ENCODE peak calls at places on chromosomes 3 and 15, in nine cellular contexts. One of them, this sample, is unnamed.

GRCh38 chr15:42796955-42797779 is 60.2 kb upstream of the CDAN1 start:
- DNase-seq in BJ: no peak
- DNase-seq in brain microvascular endothelial cell: peak; percentile 4
- DNase-seq in PC-3: peak; percentile 48
- DNase-seq in lower lobe of right lung: no peak
- DNase-seq in adrenal gland: no peak
- DNase-seq in endothelial cell of umbilical vein: peak; percentile 18
- DNase-seq in uterus: no peak
- DNase-seq in cardiac fibroblast: peak; percentile 48
- DNase-seq in this sample: no peak

GRCh38 chr3:123672429-123673146 is 87.7 kb upstream of the HACD2 start:
- DNase-seq in BJ: no peak
- DNase-seq in brain microvascular endothelial cell: no peak
- DNase-seq in PC-3: no peak
- DNase-seq in lower lobe of right lung: no peak
- DNase-seq in adrenal gland: no peak
- DNase-seq in endothelial cell of umbilical vein: no peak
- DNase-seq in uterus: no peak
- DNase-seq in cardiac fibroblast: no peak
- DNase-seq in this sample: no peak

GRCh38 chr3:23785097-23785645 is 20.6 kb upstream of the UBE2E1 start:
- DNase-seq in BJ: no peak
- DNase-seq in brain microvascular endothelial cell: no peak
- DNase-seq in PC-3: no peak
- DNase-seq in lower lobe of right lung: no peak
- DNase-seq in adrenal gland: no peak
- DNase-seq in endothelial cell of umbilical vein: no peak
- DNase-seq in uterus: no peak
- DNase-seq in cardiac fibroblast: no peak
- DNase-seq in this sample: no peak

GRCh38 chr15:78234515-78235040 is at the start of gene ACSBG1:
- DNase-seq in BJ: no peak
- DNase-seq in brain microvascular endothelial cell: no peak
- DNase-seq in PC-3: no peak
- DNase-seq in lower lobe of right lung: no peak
- DNase-seq in adrenal gland: no peak
- DNase-seq in endothelial cell of umbilical vein: no peak
- DNase-seq in uterus: no peak
- DNase-seq in cardiac fibroblast: no peak
- DNase-seq in this sample: no peak

GRCh38 chr15:22956257-22956979 is 23.8 kb downstream of the CYFIP1 start:
- DNase-seq in BJ: no peak
- DNase-seq in brain microvascular endothelial cell: peak; percentile 37
- DNase-seq in PC-3: no peak
- DNase-seq in lower lobe of right lung: no peak
- DNase-seq in adrenal gland: no peak
- DNase-seq in endothelial cell of umbilical vein: peak; percentile 84
- DNase-seq in uterus: no peak
- DNase-seq in cardiac fibroblast: peak; percentile 64
- DNase-seq in this sample: no peak

GRCh38 chr3:191330309-191330712 is at the start of gene UTS2B:
- DNase-seq in BJ: no peak
- DNase-seq in brain microvascular endothelial cell: peak; percentile 73
- DNase-seq in PC-3: peak; percentile 69
- DNase-seq in lower lobe of right lung: no peak
- DNase-seq in adrenal gland: no peak
- DNase-seq in endothelial cell of umbilical vein: peak; percentile 79
- DNase-seq in uterus: no peak
- DNase-seq in cardiac fibroblast: peak; percentile 70
- DNase-seq in this sample: no peak

GRCh38 chr15:68632101-68632500 is 53.3 kb downstream of the CORO2B start:
- DNase-seq in BJ: no peak
- DNase-seq in brain microvascular endothelial cell: no peak
- DNase-seq in PC-3: no peak
- DNase-seq in lower lobe of right lung: no peak
- DNase-seq in adrenal gland: no peak
- DNase-seq in endothelial cell of umbilical vein: no peak
- DNase-seq in uterus: no peak
- DNase-seq in cardiac fibroblast: no peak
- DNase-seq in this sample: no peak

GRCh38 chr3:32937331-32937730 is 14.1 kb upstream of the CCR4 start:
- DNase-seq in BJ: no peak
- DNase-seq in brain microvascular endothelial cell: peak; percentile 6
- DNase-seq in PC-3: peak; percentile 24
- DNase-seq in lower lobe of right lung: no peak
- DNase-seq in adrenal gland: peak; percentile 25
- DNase-seq in endothelial cell of umbilical vein: no peak
- DNase-seq in uterus: no peak
- DNase-seq in cardiac fibroblast: peak; percentile 20
- DNase-seq in this sample: no peak

GRCh38 chr3:14353486-14353885 is 48.9 kb upstream of the SLC6A6 start:
- DNase-seq in BJ: no peak
- DNase-seq in brain microvascular endothelial cell: no peak
- DNase-seq in PC-3: no peak
- DNase-seq in lower lobe of right lung: no peak
- DNase-seq in adrenal gland: no peak
- DNase-seq in endothelial cell of umbilical vein: no peak
- DNase-seq in uterus: no peak
- DNase-seq in cardiac fibroblast: no peak
- DNase-seq in this sample: no peak

GRCh38 chr3:124627501-124627908 is 102.7 kb upstream of the UMPS start:
- DNase-seq in BJ: no peak
- DNase-seq in brain microvascular endothelial cell: peak; percentile 56
- DNase-seq in PC-3: no peak
- DNase-seq in lower lobe of right lung: no peak
- DNase-seq in adrenal gland: no peak
- DNase-seq in endothelial cell of umbilical vein: peak; percentile 15
- DNase-seq in uterus: no peak
- DNase-seq in cardiac fibroblast: peak; percentile 62
- DNase-seq in this sample: no peak

GRCh38 chr15:64521201-64521600 is 60.8 kb downstream of the ZNF609 start:
- DNase-seq in BJ: no peak
- DNase-seq in brain microvascular endothelial cell: no peak
- DNase-seq in PC-3: no peak
- DNase-seq in lower lobe of right lung: no peak
- DNase-seq in adrenal gland: no peak
- DNase-seq in endothelial cell of umbilical vein: peak; percentile 66
- DNase-seq in uterus: no peak
- DNase-seq in cardiac fibroblast: peak; percentile 45
- DNase-seq in this sample: no peak

GRCh38 chr3:141334627-141335250 is 33.6 kb upstream of the ZBTB38 start:
- DNase-seq in BJ: no peak
- DNase-seq in brain microvascular endothelial cell: no peak
- DNase-seq in PC-3: no peak
- DNase-seq in lower lobe of right lung: no peak
- DNase-seq in adrenal gland: no peak
- DNase-seq in endothelial cell of umbilical vein: no peak
- DNase-seq in uterus: no peak
- DNase-seq in cardiac fibroblast: no peak
- DNase-seq in this sample: no peak

GRCh38 chr3:61052855-61053254 is 198.4 kb downstream of the FHIT start:
- DNase-seq in BJ: no peak
- DNase-seq in brain microvascular endothelial cell: no peak
- DNase-seq in PC-3: no peak
- DNase-seq in lower lobe of right lung: no peak
- DNase-seq in adrenal gland: no peak
- DNase-seq in endothelial cell of umbilical vein: no peak
- DNase-seq in uterus: no peak
- DNase-seq in cardiac fibroblast: no peak
- DNase-seq in this sample: no peak

GRCh38 chr3:184724662-184725061 is 12.8 kb upstream of the MAGEF1 start:
- DNase-seq in BJ: no peak
- DNase-seq in brain microvascular endothelial cell: no peak
- DNase-seq in PC-3: no peak
- DNase-seq in lower lobe of right lung: no peak
- DNase-seq in adrenal gland: no peak
- DNase-seq in endothelial cell of umbilical vein: no peak
- DNase-seq in uterus: no peak
- DNase-seq in cardiac fibroblast: no peak
- DNase-seq in this sample: no peak

GRCh38 chr3:171162986-171163723 is 136.6 kb upstream of the SLC2A2 start:
- DNase-seq in BJ: no peak
- DNase-seq in brain microvascular endothelial cell: peak; percentile 20
- DNase-seq in PC-3: peak; percentile 53
- DNase-seq in lower lobe of right lung: no peak
- DNase-seq in adrenal gland: no peak
- DNase-seq in endothelial cell of umbilical vein: no peak
- DNase-seq in uterus: no peak
- DNase-seq in cardiac fibroblast: no peak
- DNase-seq in this sample: no peak

GRCh38 chr3:56254835-56255234 is 213.4 kb downstream of the ERC2 start:
- DNase-seq in BJ: no peak
- DNase-seq in brain microvascular endothelial cell: no peak
- DNase-seq in PC-3: peak; percentile 22
- DNase-seq in lower lobe of right lung: no peak
- DNase-seq in adrenal gland: no peak
- DNase-seq in endothelial cell of umbilical vein: no peak
- DNase-seq in uterus: no peak
- DNase-seq in cardiac fibroblast: no peak
- DNase-seq in this sample: no peak

GRCh38 chr15:85672338-85673097 is 122.2 kb downstream of the KLHL25 start:
- DNase-seq in BJ: no peak
- DNase-seq in brain microvascular endothelial cell: no peak
- DNase-seq in PC-3: peak; percentile 11
- DNase-seq in lower lobe of right lung: no peak
- DNase-seq in adrenal gland: no peak
- DNase-seq in endothelial cell of umbilical vein: no peak
- DNase-seq in uterus: no peak
- DNase-seq in cardiac fibroblast: no peak
- DNase-seq in this sample: no peak

GRCh38 chr15:62559049-62559733 is 394.1 kb upstream of the C2CD4B start:
- DNase-seq in BJ: peak; percentile 20
- DNase-seq in brain microvascular endothelial cell: peak; percentile 47
- DNase-seq in PC-3: no peak
- DNase-seq in lower lobe of right lung: no peak
- DNase-seq in adrenal gland: peak; percentile 57
- DNase-seq in endothelial cell of umbilical vein: no peak
- DNase-seq in uterus: peak; percentile 64
- DNase-seq in cardiac fibroblast: peak; percentile 85
- DNase-seq in this sample: peak; percentile 40

GRCh38 chr3:45690331-45691035 is 1.3 kb downstream of the SACM1L start:
- DNase-seq in BJ: no peak
- DNase-seq in brain microvascular endothelial cell: no peak
- DNase-seq in PC-3: no peak
- DNase-seq in lower lobe of right lung: no peak
- DNase-seq in adrenal gland: no peak
- DNase-seq in endothelial cell of umbilical vein: peak; percentile 23
- DNase-seq in uterus: no peak
- DNase-seq in cardiac fibroblast: no peak
- DNase-seq in this sample: no peak

GRCh38 chr15:91942676-91943417 is 89.3 kb downstream of the SLCO3A1 start:
- DNase-seq in BJ: peak; percentile 78
- DNase-seq in brain microvascular endothelial cell: peak; percentile 19
- DNase-seq in PC-3: peak; percentile 74
- DNase-seq in lower lobe of right lung: peak; percentile 86
- DNase-seq in adrenal gland: peak; percentile 94
- DNase-seq in endothelial cell of umbilical vein: no peak
- DNase-seq in uterus: peak; percentile 84
- DNase-seq in cardiac fibroblast: peak; percentile 94
- DNase-seq in this sample: peak; percentile 82

GRCh38 chr15:32029409-32029861 is 880 bp upstream of the CHRNA7 start:
- DNase-seq in BJ: no peak
- DNase-seq in brain microvascular endothelial cell: no peak
- DNase-seq in PC-3: no peak
- DNase-seq in lower lobe of right lung: peak; percentile 47
- DNase-seq in adrenal gland: peak; percentile 63
- DNase-seq in endothelial cell of umbilical vein: peak; percentile 10
- DNase-seq in uterus: no peak
- DNase-seq in cardiac fibroblast: no peak
- DNase-seq in this sample: no peak
- H3K4me3 ChIP-seq in BJ: no peak overlapping the region
- H3K4me3 ChIP-seq in brain microvascular endothelial cell: peak overlapping the region; percentile 52
- H3K4me3 ChIP-seq in PC-3: no peak overlapping the region
- H3K4me3 ChIP-seq in lower lobe of right lung: peak overlapping the region; percentile 57
- H3K4me3 ChIP-seq in adrenal gland: no peak overlapping the region
- H3K4me3 ChIP-seq in endothelial cell of umbilical vein: no peak overlapping the region
- H3K4me3 ChIP-seq in uterus: peak overlapping the region; percentile 71
- H3K4me3 ChIP-seq in cardiac fibroblast: no peak overlapping the region
- H3K4me3 ChIP-seq in this sample: peak overlapping the region; percentile 35

GRCh38 chr3:28575100-28575747 is 226.6 kb upstream of the AZI2 start:
- DNase-seq in BJ: no peak
- DNase-seq in brain microvascular endothelial cell: no peak
- DNase-seq in PC-3: no peak
- DNase-seq in lower lobe of right lung: peak; percentile 46
- DNase-seq in adrenal gland: no peak
- DNase-seq in endothelial cell of umbilical vein: no peak
- DNase-seq in uterus: no peak
- DNase-seq in cardiac fibroblast: peak; percentile 7
- DNase-seq in this sample: peak; percentile 32
- H3K4me3 ChIP-seq in BJ: peak overlapping the region; percentile 11
- H3K4me3 ChIP-seq in brain microvascular endothelial cell: peak overlapping the region; percentile 45
- H3K4me3 ChIP-seq in PC-3: peak overlapping the region; percentile 47
- H3K4me3 ChIP-seq in lower lobe of right lung: peak overlapping the region; percentile 53
- H3K4me3 ChIP-seq in adrenal gland: no peak overlapping the region
- H3K4me3 ChIP-seq in endothelial cell of umbilical vein: no peak overlapping the region
- H3K4me3 ChIP-seq in uterus: peak overlapping the region; percentile 31
- H3K4me3 ChIP-seq in cardiac fibroblast: no peak overlapping the region
- H3K4me3 ChIP-seq in this sample: peak overlapping the region; percentile 38

DNA sequence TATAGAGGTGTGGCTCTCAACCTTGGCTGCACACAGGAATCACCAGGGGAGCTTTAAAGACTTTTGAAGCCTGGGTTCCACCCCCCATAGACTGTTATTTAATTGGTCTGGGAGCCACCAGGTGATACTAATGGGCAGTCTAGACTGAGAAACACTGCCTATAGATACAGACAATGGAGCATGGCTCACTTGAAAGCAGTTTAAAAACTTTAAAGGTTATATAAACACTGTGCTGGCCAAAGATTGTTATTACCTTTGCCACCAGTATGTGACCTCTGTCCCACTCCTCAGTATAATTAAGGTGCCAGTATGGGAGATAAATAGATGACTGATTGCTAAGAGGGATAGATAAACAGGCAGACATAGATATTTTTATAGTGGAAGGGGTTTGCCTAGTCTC is 3.8 kb downstream of the GOLIM4 start:
- DNase-seq in BJ: no peak
- DNase-seq in brain microvascular endothelial cell: no peak
- DNase-seq in PC-3: no peak
- DNase-seq in lower lobe of right lung: no peak
- DNase-seq in adrenal gland: no peak
- DNase-seq in endothelial cell of umbilical vein: no peak
- DNase-seq in uterus: no peak
- DNase-seq in cardiac fibroblast: no peak
- DNase-seq in this sample: no peak
- H3K4me3 ChIP-seq in BJ: no peak overlapping the region
- H3K4me3 ChIP-seq in brain microvascular endothelial cell: no peak overlapping the region
- H3K4me3 ChIP-seq in PC-3: no peak overlapping the region
- H3K4me3 ChIP-seq in lower lobe of right lung: no peak overlapping the region
- H3K4me3 ChIP-seq in adrenal gland: no peak overlapping the region
- H3K4me3 ChIP-seq in endothelial cell of umbilical vein: no peak overlapping the region
- H3K4me3 ChIP-seq in uterus: no peak overlapping the region
- H3K4me3 ChIP-seq in cardiac fibroblast: no peak overlapping the region
- H3K4me3 ChIP-seq in this sample: no peak overlapping the region

GRCh38 chr3:50616770-50617095 is 218 bp upstream of the MAPKAPK3 start:
- DNase-seq in BJ: no peak
- DNase-seq in brain microvascular endothelial cell: peak; percentile 79
- DNase-seq in PC-3: peak; percentile 94
- DNase-seq in lower lobe of right lung: peak; percentile 94
- DNase-seq in adrenal gland: peak; percentile 96
- DNase-seq in endothelial cell of umbilical vein: peak; percentile 84
- DNase-seq in uterus: peak; percentile 96
- DNase-seq in cardiac fibroblast: peak; percentile 92
- DNase-seq in this sample: peak; percentile 94
- H3K4me3 ChIP-seq in BJ: peak overlapping the region; percentile 88
- H3K4me3 ChIP-seq in brain microvascular endothelial cell: peak overlapping the region; percentile 78
- H3K4me3 ChIP-seq in PC-3: peak overlapping the region; percentile 78
- H3K4me3 ChIP-seq in lower lobe of right lung: peak overlapping the region; percentile 85
- H3K4me3 ChIP-seq in adrenal gland: no peak overlapping the region
- H3K4me3 ChIP-seq in endothelial cell of umbilical vein: peak overlapping the region; percentile 83
- H3K4me3 ChIP-seq in uterus: peak overlapping the region; percentile 62
- H3K4me3 ChIP-seq in cardiac fibroblast: peak overlapping the region; percentile 87
- H3K4me3 ChIP-seq in this sample: peak overlapping the region; percentile 90

This sample was measured in left lung.